ENCODE peak calls at places on chromosome 11, in four cellular contexts. One of them, this sample, is unnamed.

GRCh38 chr11:96045622-96046456 is 121.9 kb upstream of the MTMR2 start:
- DNase-seq in ovary: peak; percentile 66
- DNase-seq in breast epithelium: peak; percentile 83
- DNase-seq in body of pancreas: peak; percentile 50
- DNase-seq in this sample: peak; percentile 29

GRCh38 chr11:37177721-37178120 is 579.7 kb upstream of the RAG2 start:
- DNase-seq in ovary: no peak
- DNase-seq in breast epithelium: no peak
- DNase-seq in body of pancreas: no peak
- DNase-seq in this sample: no peak

GRCh38 chr11:47603295-47603694 is 9.1 kb upstream of the C1QTNF4 start:
- DNase-seq in ovary: no peak
- DNase-seq in breast epithelium: no peak
- DNase-seq in body of pancreas: no peak
- DNase-seq in this sample: no peak

GRCh38 chr11:37946155-37946766 is 1348.2 kb upstream of the RAG2 start:
- DNase-seq in ovary: no peak
- DNase-seq in breast epithelium: no peak
- DNase-seq in body of pancreas: peak; percentile 54
- DNase-seq in this sample: no peak

GRCh38 chr11:70324354-70325115 is 54.0 kb downstream of the PPFIA1 start:
- DNase-seq in ovary: no peak
- DNase-seq in breast epithelium: no peak
- DNase-seq in body of pancreas: no peak
- DNase-seq in this sample: no peak

GRCh38 chr11:96218013-96218412 is 125.0 kb downstream of the MAML2 start:
- DNase-seq in ovary: no peak
- DNase-seq in breast epithelium: no peak
- DNase-seq in body of pancreas: no peak
- DNase-seq in this sample: no peak

GRCh38 chr11:48093795-48094642 is 113.7 kb downstream of the PTPRJ start:
- DNase-seq in ovary: no peak
- DNase-seq in breast epithelium: no peak
- DNase-seq in body of pancreas: peak; percentile 72
- DNase-seq in this sample: no peak

GRCh38 chr11:2093575-2094353 is 45.4 kb downstream of the IGF2 start:
- DNase-seq in ovary: no peak
- DNase-seq in breast epithelium: peak; percentile 91
- DNase-seq in body of pancreas: peak; percentile 45
- DNase-seq in this sample: peak; percentile 81

GRCh38 chr11:64245401-64245796 is 1.3 kb downstream of the PPP1R14B start:
- DNase-seq in ovary: peak; percentile 73
- DNase-seq in breast epithelium: no peak
- DNase-seq in body of pancreas: peak; percentile 90
- DNase-seq in this sample: peak; percentile 66

GRCh38 chr11:34267440-34267839 is 90.4 kb downstream of the ABTB2 start:
- DNase-seq in ovary: no peak
- DNase-seq in breast epithelium: no peak
- DNase-seq in body of pancreas: no peak
- DNase-seq in this sample: no peak

GRCh38 chr11:98616256-98616655 is 404.5 kb upstream of the CNTN5 start:
- DNase-seq in ovary: no peak
- DNase-seq in breast epithelium: no peak
- DNase-seq in body of pancreas: no peak
- DNase-seq in this sample: no peak

GRCh38 chr11:3195251-3196160 is 23.1 kb downstream of the MRGPRG start:
- DNase-seq in ovary: no peak
- DNase-seq in breast epithelium: no peak
- DNase-seq in body of pancreas: no peak
- DNase-seq in this sample: peak; percentile 10

GRCh38 chr11:45860764-45861510 is 13.7 kb downstream of the CRY2 start:
- DNase-seq in ovary: no peak
- DNase-seq in breast epithelium: no peak
- DNase-seq in body of pancreas: no peak
- DNase-seq in this sample: no peak

GRCh38 chr11:106998126-106998525 is 20.1 kb downstream of the GUCY1A2 start:
- DNase-seq in ovary: no peak
- DNase-seq in breast epithelium: no peak
- DNase-seq in body of pancreas: no peak
- DNase-seq in this sample: no peak

GRCh38 chr11:130156108-130157022 is 3.2 kb upstream of the ST14 start:
- DNase-seq in ovary: no peak
- DNase-seq in breast epithelium: no peak
- DNase-seq in body of pancreas: no peak
- DNase-seq in this sample: no peak

GRCh38 chr11:68113986-68114385 is 7.2 kb downstream of the CHKA start:
- DNase-seq in ovary: no peak
- DNase-seq in breast epithelium: no peak
- DNase-seq in body of pancreas: no peak
- DNase-seq in this sample: no peak

GRCh38 chr11:63246045-63246444 is 2.6 kb upstream of the SLC22A25 start:
- DNase-seq in ovary: no peak
- DNase-seq in breast epithelium: no peak
- DNase-seq in body of pancreas: no peak
- DNase-seq in this sample: no peak

GRCh38 chr11:33773399-33774355 is 643 bp downstream of the FBXO3 start:
- DNase-seq in ovary: peak; percentile 27
- DNase-seq in breast epithelium: no peak
- DNase-seq in body of pancreas: peak; percentile 19
- DNase-seq in this sample: no peak

GRCh38 chr11:81497202-81497804 is 1236.4 kb downstream of the FAM181B start:
- DNase-seq in ovary: no peak
- DNase-seq in breast epithelium: no peak
- DNase-seq in body of pancreas: peak; percentile 10
- DNase-seq in this sample: no peak

GRCh38 chr11:123202155-123202714 is 7.2 kb upstream of the CLMP start:
- DNase-seq in ovary: no peak
- DNase-seq in breast epithelium: no peak
- DNase-seq in body of pancreas: no peak
- DNase-seq in this sample: peak; percentile 46

GRCh38 chr11:68436985-68437926 is 23.3 kb upstream of the PPP6R3 start:
- DNase-seq in ovary: no peak
- DNase-seq in breast epithelium: no peak
- DNase-seq in body of pancreas: no peak
- DNase-seq in this sample: peak; percentile 68

GRCh38 chr11:34869425-34869824 is 46.8 kb downstream of the APIP start:
- DNase-seq in ovary: no peak
- DNase-seq in breast epithelium: no peak
- DNase-seq in body of pancreas: no peak
- DNase-seq in this sample: no peak

GRCh38 chr11:73323464-73323863 is 15.4 kb downstream of the ARHGEF17 start:
- DNase-seq in ovary: peak; percentile 93
- DNase-seq in breast epithelium: no peak
- DNase-seq in body of pancreas: peak; percentile 46
- DNase-seq in this sample: peak; percentile 86

DNA sequence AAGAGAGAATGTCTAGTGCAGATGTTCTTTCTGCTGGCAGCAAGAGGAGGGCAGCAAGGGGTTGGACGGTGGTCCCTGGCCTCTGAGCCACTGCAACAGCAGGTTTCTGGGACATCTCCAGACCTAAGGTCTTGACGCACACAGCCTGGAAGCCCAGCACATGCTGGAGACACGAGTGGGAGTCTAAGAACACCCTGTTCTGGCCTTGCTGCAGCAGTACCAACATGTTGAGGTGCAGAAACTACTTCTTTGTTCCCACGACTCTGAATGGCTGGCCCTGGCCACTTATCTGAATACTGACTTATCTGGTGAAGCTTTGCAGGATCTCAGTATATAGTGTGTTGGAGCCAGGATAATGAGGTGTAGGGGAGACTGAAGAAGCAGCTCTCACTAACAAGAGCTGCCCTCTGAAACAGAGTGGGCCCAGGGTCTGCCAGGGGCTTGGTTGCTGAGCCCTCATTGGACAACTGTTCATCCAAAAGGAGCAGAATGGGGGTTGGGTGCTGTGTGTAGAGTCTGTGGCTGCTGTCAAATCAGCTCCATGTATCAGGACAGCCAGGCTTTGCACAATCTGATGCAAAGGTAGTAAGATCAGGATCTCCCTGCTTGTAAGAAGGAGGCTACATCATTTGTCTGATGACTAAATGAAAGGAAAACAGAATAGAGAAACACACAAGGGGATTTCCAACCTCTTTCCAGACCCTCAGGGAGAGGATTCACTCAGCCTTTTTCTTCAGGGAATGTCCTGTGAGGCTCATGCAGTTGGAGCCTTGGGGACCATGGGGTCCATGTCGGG is 7.0 kb downstream of the MICAL2 start:
- DNase-seq in ovary: peak; percentile 46
- DNase-seq in breast epithelium: peak; percentile 23
- DNase-seq in body of pancreas: no peak
- DNase-seq in this sample: no peak
- H3K4me1 ChIP-seq in ovary: peaks cover 12% of the 10 kb centered on the region
- H3K4me1 ChIP-seq in breast epithelium: no peaks in the 10 kb centered on the region
- H3K4me1 ChIP-seq in body of pancreas: peaks cover 10% of the 10 kb centered on the region
- H3K4me1 ChIP-seq in this sample: peaks cover 23% of the 10 kb centered on the region

GRCh38 chr11:17163742-17164141 is 44.0 kb downstream of the PIK3C2A start:
- DNase-seq in ovary: no peak
- DNase-seq in breast epithelium: no peak
- DNase-seq in body of pancreas: no peak
- DNase-seq in this sample: no peak
- H3K4me1 ChIP-seq in ovary: peaks cover 5% of the 10 kb centered on the region
- H3K4me1 ChIP-seq in breast epithelium: no peaks in the 10 kb centered on the region
- H3K4me1 ChIP-seq in body of pancreas: peaks cover 41% of the 10 kb centered on the region
- H3K4me1 ChIP-seq in this sample: peaks cover 56% of the 10 kb centered on the region

GRCh38 chr11:27385245-27385644 is 22.2 kb upstream of the CCDC34 start:
- DNase-seq in ovary: no peak
- DNase-seq in breast epithelium: no peak
- DNase-seq in body of pancreas: no peak
- DNase-seq in this sample: peak; percentile 35
- H3K4me1 ChIP-seq in ovary: peaks cover 2% of the 10 kb centered on the region
- H3K4me1 ChIP-seq in breast epithelium: no peaks in the 10 kb centered on the region
- H3K4me1 ChIP-seq in body of pancreas: peaks cover 49% of the 10 kb centered on the region
- H3K4me1 ChIP-seq in this sample: no peaks in the 10 kb centered on the region

DNA sequence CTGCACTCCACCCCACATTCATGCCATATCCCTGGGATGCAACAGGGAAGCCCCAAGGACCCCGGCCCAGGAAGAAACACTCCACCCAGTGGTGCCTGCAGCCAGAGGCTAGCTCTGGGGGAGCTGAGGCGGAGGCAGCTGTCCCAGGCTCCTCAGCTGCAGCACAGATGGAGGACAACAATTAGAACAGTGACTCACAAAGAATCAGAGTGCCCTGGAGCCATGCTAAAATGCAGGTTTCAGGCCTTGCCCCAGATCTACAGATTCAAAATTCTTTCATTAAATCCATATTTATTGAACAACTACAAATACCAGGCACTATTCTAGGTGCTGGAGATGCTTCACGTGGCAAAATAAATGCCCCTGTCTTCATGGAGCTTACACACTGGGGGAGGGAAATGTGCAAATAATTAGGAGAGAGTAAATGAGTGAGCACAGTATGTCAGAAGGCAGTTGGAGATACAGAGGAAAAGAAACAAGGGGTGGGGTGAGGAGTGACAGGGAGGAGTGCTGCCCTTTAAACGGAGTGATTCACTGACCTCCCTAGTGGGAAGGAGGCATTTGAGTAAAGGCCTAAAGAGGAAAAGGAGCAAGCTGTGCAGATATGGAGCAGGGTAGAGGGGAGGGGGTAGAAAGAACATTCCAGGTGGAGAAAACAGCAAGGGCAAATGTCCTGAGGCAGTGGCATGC is 73.3 kb upstream of the CSNK2A3 start:
- DNase-seq in ovary: no peak
- DNase-seq in breast epithelium: no peak
- DNase-seq in body of pancreas: no peak
- DNase-seq in this sample: no peak
- H3K4me1 ChIP-seq in ovary: peaks cover 3% of the 10 kb centered on the region
- H3K4me1 ChIP-seq in breast epithelium: no peaks in the 10 kb centered on the region
- H3K4me1 ChIP-seq in body of pancreas: no peaks in the 10 kb centered on the region
- H3K4me1 ChIP-seq in this sample: peaks cover 46% of the 10 kb centered on the region

DNA sequence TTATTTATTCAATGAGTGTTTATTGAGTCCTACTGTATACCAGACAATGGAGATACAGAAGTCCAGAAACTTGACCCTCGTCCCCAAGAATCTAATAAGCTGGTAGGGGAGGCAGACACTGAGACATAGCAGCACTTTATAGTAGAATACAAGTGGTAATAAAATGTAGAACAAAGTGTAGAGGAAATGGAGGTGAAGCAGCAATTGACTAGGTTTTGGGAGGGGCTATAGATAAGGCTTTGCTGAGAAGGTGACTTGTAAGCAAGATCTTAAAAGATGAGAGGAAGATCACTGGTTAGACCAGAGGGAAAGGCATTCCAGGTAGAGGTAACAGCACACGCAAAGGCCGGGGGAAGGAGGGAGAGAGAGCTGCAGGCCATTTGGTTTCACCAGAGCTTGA is 57.3 kb downstream of the ZBTB16 start:
- DNase-seq in ovary: no peak
- DNase-seq in breast epithelium: no peak
- DNase-seq in body of pancreas: no peak
- DNase-seq in this sample: no peak
- H3K4me1 ChIP-seq in ovary: peaks cover 15% of the 10 kb centered on the region
- H3K4me1 ChIP-seq in breast epithelium: peaks cover 5% of the 10 kb centered on the region
- H3K4me1 ChIP-seq in body of pancreas: peaks cover 93% of the 10 kb centered on the region
- H3K4me1 ChIP-seq in this sample: peaks cover 13% of the 10 kb centered on the region

GRCh38 chr11:44600261-44600660 is 34.8 kb downstream of the CD82 start:
- DNase-seq in ovary: no peak
- DNase-seq in breast epithelium: no peak
- DNase-seq in body of pancreas: no peak
- DNase-seq in this sample: no peak

GRCh38 chr11:44604171-44604581 is 38.7 kb downstream of the CD82 start:
- DNase-seq in ovary: no peak
- DNase-seq in breast epithelium: no peak
- DNase-seq in body of pancreas: no peak
- DNase-seq in this sample: no peak

GRCh38 chr11:44602810-44603410 is 37.4 kb downstream of the CD82 start:
- DNase-seq in ovary: no peak
- DNase-seq in breast epithelium: no peak
- DNase-seq in body of pancreas: no peak
- DNase-seq in this sample: no peak

GRCh38 chr11:44600739-44601416 is 35.4 kb downstream of the CD82 start:
- DNase-seq in ovary: no peak
- DNase-seq in breast epithelium: no peak
- DNase-seq in body of pancreas: no peak
- DNase-seq in this sample: no peak

GRCh38 chr11:44601471-44602370 is 36.3 kb downstream of the CD82 start:
- DNase-seq in ovary: no peak
- DNase-seq in breast epithelium: no peak
- DNase-seq in body of pancreas: no peak
- DNase-seq in this sample: no peak
- H3K4me1 ChIP-seq in ovary: peaks cover 36% of the 10 kb centered on the region
- H3K4me1 ChIP-seq in breast epithelium: peaks cover 4% of the 10 kb centered on the region
- H3K4me1 ChIP-seq in body of pancreas: peaks cover under 1% of the 10 kb centered on the region
- H3K4me1 ChIP-seq in this sample: peaks cover 45% of the 10 kb centered on the region

DNA sequence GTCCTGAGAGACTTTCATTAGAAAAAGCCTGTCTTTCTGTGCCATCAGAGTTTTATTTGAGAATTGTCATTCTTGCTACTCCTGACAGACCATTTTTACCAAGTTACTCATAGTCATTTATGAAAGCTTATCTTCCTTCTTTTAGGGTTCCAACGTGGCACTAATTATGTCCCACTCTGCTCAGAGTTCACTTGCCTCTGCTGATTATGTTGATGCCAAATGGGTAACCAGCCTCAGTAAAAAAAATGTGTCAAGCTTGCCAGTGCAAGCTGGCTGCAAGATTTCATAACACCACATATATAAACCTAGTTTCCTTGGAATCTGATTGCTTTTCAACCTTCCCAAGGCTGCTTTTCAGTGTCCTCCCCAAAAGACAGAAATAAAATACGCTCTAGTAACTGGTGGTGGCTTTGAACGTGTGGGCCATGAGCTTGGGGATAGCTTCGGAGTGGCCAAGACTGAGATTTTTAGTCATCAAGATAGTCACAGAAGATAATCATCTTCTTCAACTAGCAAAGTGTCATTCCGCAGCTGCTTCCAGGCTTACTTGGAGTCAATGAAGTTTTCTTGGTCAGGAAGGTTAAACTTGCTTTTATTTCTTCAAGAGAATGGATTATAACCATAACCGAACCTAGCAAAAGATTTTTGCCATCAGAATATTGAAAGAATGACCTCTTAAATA is 29.5 kb upstream of the APOA1 start:
- DNase-seq in ovary: no peak
- DNase-seq in breast epithelium: no peak
- DNase-seq in body of pancreas: no peak
- DNase-seq in this sample: no peak
- H3K4me1 ChIP-seq in ovary: no peaks in the 10 kb centered on the region
- H3K4me1 ChIP-seq in breast epithelium: no peaks in the 10 kb centered on the region
- H3K4me1 ChIP-seq in body of pancreas: no peaks in the 10 kb centered on the region
- H3K4me1 ChIP-seq in this sample: peaks cover 53% of the 10 kb centered on the region

This sample was measured in heart left ventricle.